ENCODE peak calls at places on chromosomes 6 and 20, in five cellular contexts. H is pancreas, U is body of pancreas, T is Calu3, J is fibroblast of mammary gland. N is an unnamed sample.

GRCh38 chr6:12890171-12890790 is 173.7 kb downstream of the PHACTR1 start:
- DNase-seq in T (peak; percentile 6), H (no peak), J (peak; percentile 3), U (peak; percentile 38), N (no peak)

GRCh38 chr6:45787384-45787783 is 228.3 kb downstream of the CLIC5 start:
- DNase-seq in U (no peak), J (no peak), T (no peak), H (no peak), N (no peak)

GRCh38 chr6:35072051-35072697 is 69.0 kb downstream of the TCP11 start:
- DNase-seq in U (peak; percentile 27), J (no peak), H (no peak), T (no peak), N (no peak)

GRCh38 chr20:50545123-50545522 is 34.9 kb downstream of the PTPN1 start:
- DNase-seq in T (no peak), U (no peak), J (no peak), H (no peak), N (no peak)

GRCh38 chr6:32085759-32086458 is 23.2 kb downstream of the TNXB start:
- DNase-seq in H (no peak), T (no peak), U (no peak), J (no peak), N (no peak)

GRCh38 chr6:82702574-82702973 is 339.0 kb downstream of the TPBG start:
- DNase-seq in T (no peak), J (no peak), U (no peak), H (no peak), N (no peak)

GRCh38 chr6:41191569-41191968 is 9.4 kb downstream of the TREML2 start:
- DNase-seq in J (peak; percentile 20), T (peak; percentile 72), U (peak; percentile 30), H (no peak), N (no peak)

GRCh38 chr6:105560611-105561066 is 157.8 kb upstream of the PREP start:
- DNase-seq in T (no peak), U (no peak), J (peak; percentile 77), H (no peak), N (no peak)

GRCh38 chr6:169959129-169960002 is 207.9 kb downstream of the ERMARD start:
- DNase-seq in T (no peak), J (no peak), U (peak; percentile 68), H (peak; percentile 49), N (no peak)

GRCh38 chr20:2300420-2300819 is 4.6 kb downstream of the TGM3 start:
- DNase-seq in U (peak; percentile 26), H (no peak), J (no peak), T (no peak), N (no peak)

GRCh38 chr6:129663531-129663930 is 46.4 kb downstream of the ARHGAP18 start:
- DNase-seq in H (no peak), J (no peak), U (no peak), T (no peak), N (no peak)

GRCh38 chr20:45095753-45096371 is 5.1 kb downstream of the KCNS1 start:
- DNase-seq in U (peak; percentile 62), T (peak; percentile 75), J (peak; percentile 69), H (peak; percentile 21), N (peak; percentile 60)

GRCh38 chr20:58700121-58700780 is 7.7 kb downstream of the NPEPL1 start:
- DNase-seq in J (peak; percentile 35), T (no peak), U (peak; percentile 3), H (no peak), N (no peak)

GRCh38 chr6:139977887-139978332 is 603.5 kb upstream of the CITED2 start:
- DNase-seq in H (peak; percentile 16), T (peak; percentile 56), U (peak; percentile 27), J (peak; percentile 75), N (peak; percentile 34)

GRCh38 chr6:72132851-72133250 is 246.5 kb downstream of the RIMS1 start:
- DNase-seq in J (no peak), T (no peak), H (no peak), U (no peak), N (no peak)

GRCh38 chr20:7196481-7196880 is 429.0 kb downstream of the BMP2 start:
- DNase-seq in H (no peak), T (no peak), J (peak; percentile 79), U (no peak), N (no peak)

GRCh38 chr6:133595076-133595868 is 293.6 kb upstream of the TCF21 start:
- DNase-seq in H (no peak), T (no peak), J (peak; percentile 54), U (no peak), N (no peak)

GRCh38 chr20:39105551-39105950 is 143.4 kb downstream of the DHX35 start:
- DNase-seq in J (no peak), T (peak; percentile 43), H (no peak), U (no peak), N (no peak)

GRCh38 chr6:72321741-72322140 is 300.1 kb upstream of the KCNQ5 start:
- DNase-seq in U (no peak), T (no peak), J (peak; percentile 66), H (no peak), N (no peak)

GRCh38 chr6:44662461-44663121 is 275.1 kb downstream of the CDC5L start:
- DNase-seq in J (no peak), H (no peak), U (no peak), T (no peak), N (peak; percentile 34)

GRCh38 chr20:4521170-4521968 is 200.3 kb upstream of the PRND start:
- DNase-seq in T (no peak), H (no peak), U (no peak), J (no peak), N (no peak)

GRCh38 chr6:2733324-2733723 is 17.4 kb downstream of the MYLK4 start:
- DNase-seq in H (no peak), J (peak; percentile 63), U (peak; percentile 30), T (no peak), N (peak; percentile 61)

GRCh38 chr6:115819506-115819905 is 241.2 kb downstream of the FRK start:
- DNase-seq in H (no peak), T (no peak), J (no peak), U (no peak), N (no peak)

GRCh38 chr20:62921119-62921687 is 5.1 kb downstream of the DIDO1 start:
- DNase-seq in U (peak; percentile 66), J (peak; percentile 63), T (peak; percentile 84), H (peak; percentile 40), N (no peak)
- TF ChIP-seq CTCF in U (peak; percentile 9), J (peak; percentile 60), T (peak; percentile 91), H (peak; percentile 56), N (no peak)

DNA sequence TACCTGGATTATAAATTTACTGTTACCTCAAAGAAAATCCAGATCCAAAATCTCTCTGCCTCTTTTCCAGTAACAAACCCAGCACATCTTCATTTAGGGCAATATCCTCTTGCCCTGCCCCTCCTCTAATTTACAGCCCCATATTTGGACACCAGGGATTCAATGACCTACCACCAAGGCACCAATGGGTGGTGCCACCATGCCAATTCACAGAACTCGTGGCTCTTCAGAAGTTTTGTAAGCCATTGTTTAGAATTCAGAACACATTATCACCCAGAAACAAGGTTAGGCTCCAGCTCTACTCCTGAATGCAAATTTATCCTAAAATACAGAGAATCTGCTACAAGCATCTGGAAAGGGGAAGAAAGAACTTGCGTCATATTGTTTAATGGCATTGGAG is 67.8 kb upstream of the SASH1 start:
- DNase-seq in T (no peak), U (no peak), H (no peak), J (no peak), N (no peak)
- TF ChIP-seq CTCF in T (no peak), U (no peak), H (no peak), J (no peak), N (no peak)

DNA sequence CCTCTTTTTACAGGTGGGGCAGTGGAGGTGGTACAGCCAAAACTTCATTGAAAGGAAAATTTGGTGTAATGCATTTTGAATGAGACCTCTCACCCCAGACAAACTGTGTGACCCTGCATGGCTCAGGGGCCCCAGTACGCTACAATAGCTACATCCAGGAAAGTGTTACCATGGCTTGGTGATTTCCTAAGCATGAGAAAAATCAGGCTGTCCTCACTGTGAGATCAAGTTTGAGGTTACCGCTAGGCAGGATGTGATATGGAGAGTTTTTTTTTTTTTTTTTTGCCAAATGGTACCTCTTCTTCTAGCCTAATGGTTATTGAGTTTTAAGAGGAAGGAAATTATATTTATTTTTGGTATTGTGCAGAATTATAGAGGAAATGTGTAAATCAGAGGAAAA is 305.3 kb downstream of the CD83 start:
- DNase-seq in H (no peak), T (no peak), J (no peak), U (no peak), N (no peak)
- TF ChIP-seq CTCF in H (no peak), T (no peak), J (no peak), U (no peak), N (no peak)

GRCh38 chr6:95364016-95364604 is 213.2 kb upstream of the MANEA start:
- DNase-seq in T (no peak), U (no peak), J (peak; percentile 25), H (no peak), N (no peak)
- TF ChIP-seq CTCF in T (no peak), U (peak; percentile 12), J (peak; percentile 35), H (no peak), N (no peak)